ENCODE peak calls at places on chromosomes 2 and 18, in ten cellular contexts. P is GM12865, N is fibroblast of the aortic adventitia, G is HepG2, W is left lung, Q is tibial artery, F is fibroblast of villous mesenchyme, E is cardiac muscle cell, M is heart right ventricle, K is epithelial cell of proximal tubule. L is an unnamed sample.
A peak's percentile ranks its signal among the peaks of the same experiment; 100 is the strongest.

GRCh38 chr2:227623225-227623624 is 5.9 kb downstream of the SCYGR4 start:
- DNase-seq in F (peak; percentile 52), G (no peak), K (peak; percentile 39), N (peak; percentile 75), Q (no peak), W (no peak), E (no peak), M (no peak), P (no peak), L (peak; percentile 16)

GRCh38 chr2:164388511-164388910 is 232.8 kb downstream of the GRB14 start:
- DNase-seq in W (no peak), M (no peak), N (peak; percentile 63), G (peak; percentile 51), P (peak; percentile 42), E (peak; percentile 5), K (peak; percentile 79), Q (no peak), F (peak; percentile 8), L (peak; percentile 59)

GRCh38 chr18:35458677-35459441 is 38.9 kb downstream of the INO80C start:
- DNase-seq in P (peak; percentile 73), N (peak; percentile 79), Q (no peak), K (peak; percentile 61), W (peak; percentile 66), F (peak; percentile 87), G (peak; percentile 86), E (peak; percentile 10), M (peak; percentile 77), L (no peak)

GRCh38 chr2:213065583-213066444 is 85.6 kb downstream of the IKZF2 start:
- DNase-seq in Q (no peak), N (peak; percentile 70), G (no peak), K (no peak), M (peak; percentile 22), P (peak; percentile 37), W (peak; percentile 36), F (peak; percentile 57), E (peak; percentile 82), L (peak; percentile 29)

GRCh38 chr2:138185827-138186226 is 221.6 kb downstream of the HNMT start:
- DNase-seq in G (no peak), Q (no peak), M (no peak), N (peak; percentile 21), K (no peak), F (no peak), W (no peak), E (no peak), P (no peak), L (no peak)

GRCh38 chr2:164719996-164720941 is 99.0 kb upstream of the GRB14 start:
- DNase-seq in P (no peak), K (peak; percentile 67), G (no peak), Q (no peak), M (no peak), W (no peak), N (peak; percentile 62), F (peak; percentile 55), E (no peak), L (no peak)

GRCh38 chr2:187541086-187542085 is 12.8 kb downstream of the TFPI start:
- DNase-seq in M (peak; percentile 25), P (no peak), N (peak; percentile 94), Q (no peak), F (peak; percentile 97), W (no peak), E (no peak), G (peak; percentile 98), K (peak; percentile 81), L (peak; percentile 88)

GRCh38 chr18:23778828-23779227 is 89.6 kb downstream of the LAMA3 start:
- DNase-seq in N (no peak), G (no peak), E (no peak), K (no peak), M (no peak), F (no peak), P (no peak), W (no peak), Q (no peak), L (no peak)

GRCh38 chr2:147382322-147382948 is 462.4 kb upstream of the ACVR2A start:
- DNase-seq in M (no peak), K (no peak), P (no peak), N (no peak), Q (no peak), G (no peak), W (no peak), F (no peak), E (no peak), L (no peak)

GRCh38 chr2:95345415-95346235 is 48.5 kb downstream of the KCNIP3 start:
- DNase-seq in N (peak; percentile 77), K (no peak), W (peak; percentile 77), E (peak; percentile 88), G (peak; percentile 29), Q (peak; percentile 93), M (peak; percentile 76), F (peak; percentile 81), P (peak; percentile 61), L (peak; percentile 58)

GRCh38 chr2:23523651-23524260 is 138.8 kb downstream of the KLHL29 start:
- DNase-seq in M (no peak), N (peak; percentile 82), F (peak; percentile 13), P (no peak), G (no peak), E (no peak), W (no peak), K (no peak), Q (peak; percentile 91), L (no peak)

GRCh38 chr2:129812071-129812470 is 167.4 kb upstream of the RAB6C start:
- DNase-seq in F (no peak), M (peak; percentile 55), Q (no peak), E (no peak), W (peak; percentile 83), K (no peak), N (no peak), P (peak; percentile 20), G (peak; percentile 20), L (no peak)

GRCh38 chr18:12885500-12885899 is 1.5 kb upstream of the PTPN2 start:
- DNase-seq in W (no peak), M (no peak), G (no peak), P (peak; percentile 78), F (no peak), N (no peak), K (no peak), Q (no peak), E (no peak), L (no peak)

GRCh38 chr18:58501033-58501432 is 127.9 kb downstream of the ALPK2 start:
- DNase-seq in N (no peak), E (no peak), Q (no peak), M (no peak), K (no peak), W (no peak), P (peak; percentile 63), G (no peak), F (no peak), L (no peak)

GRCh38 chr18:45201489-45201888 is 413.8 kb upstream of the SLC14A2 start:
- DNase-seq in F (no peak), K (no peak), P (no peak), W (no peak), Q (no peak), N (no peak), G (no peak), E (no peak), M (no peak), L (no peak)
- TF ChIP-seq CTCF in F (no peak), K (no peak), P (no peak), W (no peak), Q (no peak), N (no peak), G (no peak), E (no peak), M (no peak), L (no peak)

GRCh38 chr2:38109732-38110181 is 33.8 kb upstream of the CYP1B1 start:
- DNase-seq in M (no peak), F (no peak), W (no peak), E (no peak), P (no peak), Q (no peak), G (peak; percentile 12), N (peak; percentile 40), K (peak; percentile 82), L (no peak)
- H3K4me3 ChIP-seq in M (no peak overlapping the region), F (no peak overlapping the region), W (no peak overlapping the region), E (no peak overlapping the region), P (no peak overlapping the region), Q (no peak overlapping the region), G (no peak overlapping the region), N (no peak overlapping the region), K (peak overlapping the region; percentile 23), L (no peak overlapping the region)

GRCh38 chr2:238973038-238973772 is 125.3 kb downstream of the TWIST2 start:
- DNase-seq in Q (peak; percentile 50), E (no peak), P (no peak), N (peak; percentile 49), M (no peak), G (no peak), F (peak; percentile 35), K (no peak), W (no peak), L (no peak)

GRCh38 chr2:238972146-238972445 is 124.2 kb downstream of the TWIST2 start:
- DNase-seq in F (no peak), K (no peak), P (no peak), E (no peak), W (no peak), M (no peak), G (no peak), N (no peak), Q (peak; percentile 58), L (no peak)

GRCh38 chr2:238975408-238975807 is 127.5 kb downstream of the TWIST2 start:
- DNase-seq in Q (no peak), K (no peak), G (no peak), M (no peak), E (no peak), F (no peak), W (no peak), P (no peak), N (no peak), L (no peak)

GRCh38 chr2:238974061-238974460 is 126.2 kb downstream of the TWIST2 start:
- DNase-seq in N (peak; percentile 68), P (no peak), M (no peak), K (no peak), Q (no peak), F (peak; percentile 65), W (no peak), E (no peak), G (no peak), L (no peak)

DNA sequence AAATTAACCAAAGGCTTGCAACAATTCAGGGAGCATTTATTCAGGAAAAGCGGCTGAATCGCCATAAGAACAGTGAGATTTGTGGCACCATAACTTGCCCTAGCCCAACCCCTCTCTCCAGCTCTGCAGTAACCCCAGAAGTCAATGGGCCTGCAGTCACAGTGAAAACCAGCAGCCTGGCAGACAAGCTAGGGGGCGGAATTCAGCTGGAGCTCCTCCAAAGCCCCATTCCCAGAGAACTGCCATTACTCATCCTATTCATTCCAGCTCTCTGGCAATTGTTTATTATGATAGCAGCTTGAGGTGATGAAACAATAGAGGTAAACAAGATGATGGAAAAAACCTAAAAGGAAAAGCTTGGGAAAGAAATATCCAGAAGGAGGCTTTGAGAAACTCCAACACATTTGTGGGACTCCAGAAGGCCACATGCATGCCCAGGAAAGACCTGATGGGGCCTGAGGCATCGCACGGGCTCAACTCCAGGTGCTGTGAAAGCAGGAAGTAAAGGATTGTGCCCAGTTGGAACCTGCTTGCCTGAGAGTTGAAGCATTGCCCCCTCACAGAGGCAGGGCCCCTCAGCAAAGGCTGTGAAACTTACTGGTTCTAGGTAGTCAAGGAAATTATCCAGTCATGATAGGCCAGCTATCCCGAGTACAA is 126.8 kb downstream of the TWIST2 start:
- DNase-seq in G (no peak), F (peak; percentile 92), W (no peak), K (peak; percentile 30), N (peak; percentile 97), E (no peak), P (no peak), M (no peak), Q (peak; percentile 68), L (peak; percentile 81)
- TF ChIP-seq CTCF in G (no peak), F (peak; percentile 58), W (no peak), K (peak; percentile 54), N (peak; percentile 61), E (peak; percentile 62), P (no peak), M (no peak), Q (no peak), L (peak; percentile 55)

GRCh38 chr2:96737831-96738230 is 2.0 kb downstream of the LMAN2L start:
- DNase-seq in Q (no peak), W (no peak), F (no peak), N (no peak), P (no peak), G (no peak), E (no peak), M (no peak), K (no peak), L (no peak)
- H3K4me3 ChIP-seq in Q (no peak overlapping the region), W (no peak overlapping the region), F (no peak overlapping the region), N (no peak overlapping the region), P (no peak overlapping the region), G (no peak overlapping the region), E (no peak overlapping the region), M (no peak overlapping the region), K (peak overlapping the region; percentile 5), L (no peak overlapping the region)